ENCODE peak calls at places on chromosomes 7 and 10, in seven cellular contexts. Y is stimulated activated naive CD8-positive, alpha-beta T cell treated with anti-CD3 and anti-CD28 coated beads, Interleukin-15, Interleukin-2, amounts not matched to agents 100 U/mL and 50 U/mL, for 24 hours; T is psoas muscle; S is A172; Q is NCI-H510A treated with DMSO at 0.1 percent for 48 hours; W is ACHN; K is fibroblast of pulmonary artery. H is an unnamed sample.

GRCh38 chr10:83820033-83820432 is 319.3 kb upstream of the GHITM start:
- DNase-seq in Y (no peak), K (peak; percentile 72), W (no peak), T (no peak), S (peak; percentile 33), Q (no peak), H (no peak)

GRCh38 chr7:68476966-68477365 is 1121.3 kb upstream of the AUTS2 start:
- DNase-seq in S (no peak), T (no peak), W (no peak), Y (no peak), Q (no peak), K (no peak), H (no peak)

GRCh38 chr7:136687693-136688322 is 180.6 kb upstream of the CHRM2 start:
- DNase-seq in Y (no peak), Q (no peak), T (no peak), S (peak; percentile 13), W (peak; percentile 66), K (peak; percentile 56), H (no peak)

GRCh38 chr7:105461518-105461917 is 60.6 kb downstream of the PUS7 start:
- DNase-seq in W (no peak), Q (peak; percentile 25), Y (no peak), T (no peak), K (no peak), S (no peak), H (no peak)

GRCh38 chr7:106793015-106793651 is 71.9 kb upstream of the PIK3CG start:
- DNase-seq in S (peak; percentile 39), T (no peak), K (peak; percentile 35), W (peak; percentile 55), Y (peak; percentile 48), Q (peak; percentile 22), H (no peak)

GRCh38 chr7:103989785-103990775 is 622 bp upstream of the RELN start:
- DNase-seq in Q (peak; percentile 4), Y (peak; percentile 19), W (peak; percentile 70), K (peak; percentile 32), S (no peak), T (no peak), H (no peak)

GRCh38 chr10:62885656-62886461 is 69.7 kb upstream of the EGR2 start:
- DNase-seq in Q (peak; percentile 4), W (peak; percentile 6), T (no peak), K (peak; percentile 52), S (peak; percentile 68), Y (no peak), H (no peak)

GRCh38 chr7:155398944-155399343 is 59.0 kb upstream of the EN2 start:
- DNase-seq in K (no peak), W (peak; percentile 22), Q (no peak), S (no peak), T (no peak), Y (peak; percentile 50), H (no peak)

GRCh38 chr10:89235073-89235798 is 16.3 kb downstream of the LIPA start:
- DNase-seq in T (peak; percentile 69), K (no peak), Y (no peak), Q (no peak), W (no peak), S (no peak), H (peak; percentile 73)

GRCh38 chr7:98603010-98603777 is 13.9 kb upstream of the NPTX2 start:
- DNase-seq in Y (no peak), K (no peak), T (no peak), S (no peak), Q (no peak), W (no peak), H (no peak)

GRCh38 chr10:103737735-103738367 is 117.5 kb downstream of the SH3PXD2A start:
- DNase-seq in T (no peak), K (no peak), Q (no peak), S (no peak), Y (no peak), W (no peak), H (no peak)

GRCh38 chr10:70906031-70906804 is 17.9 kb upstream of the PCBD1 start:
- DNase-seq in S (no peak), W (no peak), Y (no peak), Q (no peak), K (no peak), T (no peak), H (no peak)

GRCh38 chr10:2978111-2978510 is 89.2 kb upstream of the PFKP start:
- DNase-seq in T (no peak), W (peak; percentile 68), Y (no peak), K (peak; percentile 71), S (peak; percentile 66), Q (peak; percentile 38), H (no peak)

GRCh38 chr10:112585052-112585451 is 138.0 kb downstream of the VTI1A start:
- DNase-seq in T (no peak), Y (no peak), W (no peak), K (peak; percentile 33), S (peak; percentile 55), Q (no peak), H (no peak)

GRCh38 chr7:105759670-105760548 is 116.5 kb downstream of the ATXN7L1 start:
- DNase-seq in Q (peak; percentile 31), S (peak; percentile 73), Y (peak; percentile 22), W (peak; percentile 81), K (peak; percentile 76), T (peak; percentile 30), H (no peak)

GRCh38 chr7:136138991-136139390 is 161.8 kb upstream of the MTPN start:
- DNase-seq in Q (no peak), W (no peak), K (no peak), S (no peak), T (no peak), Y (no peak), H (no peak)

GRCh38 chr7:4739528-4739992 is 35.9 kb upstream of the AP5Z1 start:
- DNase-seq in T (peak; percentile 69), K (peak; percentile 81), W (no peak), Q (peak; percentile 69), Y (peak; percentile 38), S (peak; percentile 65), H (peak; percentile 73)

GRCh38 chr10:11189581-11190376 is 172.1 kb downstream of the CELF2 start:
- DNase-seq in S (no peak), K (no peak), T (no peak), Y (no peak), W (no peak), Q (no peak), H (no peak)

GRCh38 chr7:84058311-84059076 is 136.1 kb downstream of the SEMA3A start:
- DNase-seq in Q (no peak), S (peak; percentile 29), W (no peak), K (peak; percentile 30), Y (no peak), T (no peak), H (no peak)

GRCh38 chr7:81688622-81689411 is 81.0 kb downstream of the HGF start:
- DNase-seq in W (no peak), T (no peak), S (no peak), Q (no peak), K (peak; percentile 15), Y (no peak), H (no peak)

GRCh38 chr7:115429918-115430317 is 508.0 kb downstream of the MDFIC start:
- DNase-seq in T (no peak), Q (no peak), W (no peak), K (no peak), Y (no peak), S (no peak), H (no peak)

GRCh38 chr10:132549416-132549815 is 11.8 kb downstream of the INPP5A start:
- DNase-seq in K (no peak), Q (no peak), W (no peak), Y (no peak), S (no peak), T (no peak), H (no peak)

GRCh38 chr7:1564603-1565022 is 5.2 kb downstream of the PSMG3 start:
- DNase-seq in W (no peak), Q (no peak), T (no peak), K (no peak), Y (no peak), S (peak; percentile 91), H (no peak)

GRCh38 chr7:101869026-101869900 is 51.8 kb downstream of the CUX1 start:
- DNase-seq in W (no peak), Q (no peak), Y (no peak), S (no peak), T (no peak), K (no peak), H (no peak)

GRCh38 chr10:17910144-17910789 is 41.5 kb upstream of the SLC39A12 start:
- DNase-seq in T (no peak), K (peak; percentile 68), Y (peak; percentile 7), S (peak; percentile 62), W (peak; percentile 59), Q (peak; percentile 39), H (no peak)

GRCh38 chr10:97270523-97271154 is 21.8 kb downstream of the ARHGAP19 start:
- DNase-seq in Q (no peak), S (no peak), T (no peak), K (peak; percentile 72), Y (no peak), W (no peak), H (no peak)

GRCh38 chr7:141076377-141076776 is 2.5 kb downstream of the TMEM178B start:
- DNase-seq in Q (peak; percentile 22), S (no peak), T (no peak), W (peak; percentile 74), K (no peak), Y (no peak), H (no peak)

GRCh38 chr7:16561943-16562342 is 35.3 kb downstream of the LRRC72 start:
- DNase-seq in S (no peak), W (no peak), T (no peak), Q (no peak), Y (no peak), K (no peak), H (no peak)

GRCh38 chr10:88253622-88254021 is 329.5 kb downstream of the RNLS start:
- DNase-seq in S (no peak), T (no peak), W (no peak), K (no peak), Q (no peak), Y (no peak), H (no peak)

GRCh38 chr10:62430881-62431280 is 56.7 kb downstream of the ZNF365 start:
- DNase-seq in K (no peak), Y (no peak), Q (no peak), S (no peak), T (no peak), W (no peak), H (no peak)

GRCh38 chr7:4871056-4871680 is 9.3 kb upstream of the PAPOLB start:
- DNase-seq in T (no peak), Y (no peak), K (no peak), Q (no peak), W (no peak), S (no peak), H (no peak)

GRCh38 chr10:71187600-71187999 is 24.8 kb upstream of the UNC5B start:
- DNase-seq in T (no peak), K (peak; percentile 59), S (no peak), Y (no peak), W (no peak), Q (no peak), H (no peak)

GRCh38 chr10:122663516-122664130 is 36.0 kb downstream of the C10orf120 start:
- DNase-seq in T (no peak), Y (no peak), W (no peak), K (no peak), Q (no peak), S (no peak), H (no peak)

GRCh38 chr7:84291756-84292155 is 97.2 kb upstream of the SEMA3A start:
- DNase-seq in Y (no peak), K (no peak), T (no peak), Q (no peak), W (no peak), S (no peak), H (no peak)

GRCh38 chr7:19749658-19750057 is 23.8 kb downstream of the TMEM196 start:
- DNase-seq in T (no peak), Q (peak; percentile 3), Y (no peak), W (no peak), K (peak; percentile 14), S (no peak), H (no peak)

GRCh38 chr7:81190997-81191747 is 272.3 kb upstream of the SEMA3C start:
- DNase-seq in Q (no peak), W (peak; percentile 79), S (peak; percentile 76), K (peak; percentile 52), Y (no peak), T (no peak), H (no peak)

GRCh38 chr10:80630324-80630723 is 92.6 kb downstream of the SH2D4B start:
- DNase-seq in K (no peak), Y (no peak), T (no peak), W (no peak), Q (no peak), S (no peak), H (no peak)

GRCh38 chr10:17607603-17608332 is 9.4 kb downstream of the HACD1 start:
- DNase-seq in K (peak; percentile 76), T (no peak), Y (no peak), S (peak; percentile 65), W (peak; percentile 62), Q (peak; percentile 42), H (no peak)

H was measured in right atrium auricular region.